ENCODE peak calls at places on chromosome 22, in ten cellular contexts. A is adrenal gland, N is HCT116, X is uterus, Y is WERI-Rb-1, P is kidney, G is BE2C, I is AG04450, L is pancreas, U is spleen. V is an unnamed sample.

GRCh38 chr22:26065847-26066246 is 103.4 kb upstream of the SEZ6L start:
- DNase-seq in I (no peak), A (no peak), Y (peak), U (no peak), X (no peak), P (no peak), G (no peak), N (no peak), L (no peak), V (no peak)

GRCh38 chr22:50034126-50035081 is 21.8 kb upstream of the IL17REL start:
- DNase-seq in P (peak), A (no peak), Y (no peak), N (no peak), U (peak), X (no peak), L (no peak), G (no peak), I (no peak), V (peak)

GRCh38 chr22:24938741-24939341 is 7.7 kb downstream of the LHFPL7 start:
- DNase-seq in A (peak), I (no peak), Y (peak), U (no peak), N (no peak), G (peak), L (peak), P (no peak), X (no peak), V (peak)

GRCh38 chr22:23767673-23768548 is at the start of gene CHCHD10:
- DNase-seq in A (peak), Y (peak), I (no peak), G (peak), P (peak), N (peak), U (peak), X (peak), L (peak), V (peak)

GRCh38 chr22:35766654-35767580 is 49.2 kb downstream of the APOL5 start:
- DNase-seq in Y (no peak), A (no peak), U (no peak), P (no peak), N (no peak), I (no peak), X (no peak), G (no peak), L (no peak), V (peak)

GRCh38 chr22:21687685-21688259 is 22.0 kb downstream of the PPIL2 start:
- DNase-seq in A (no peak), I (no peak), X (no peak), P (no peak), G (no peak), Y (no peak), L (no peak), N (no peak), U (no peak), V (no peak)

GRCh38 chr22:35023692-35024363 is 42.1 kb upstream of the ISX start:
- DNase-seq in Y (peak), L (peak), I (no peak), A (peak), U (peak), X (peak), N (peak), G (peak), P (peak), V (peak)

GRCh38 chr22:25922141-25922540 is 180.2 kb downstream of the MYO18B start:
- DNase-seq in I (no peak), G (no peak), L (no peak), A (no peak), P (no peak), Y (no peak), N (no peak), X (no peak), U (no peak), V (no peak)

GRCh38 chr22:25396615-25397200 is 167.8 kb upstream of the GRK3 start:
- DNase-seq in L (no peak), N (no peak), G (no peak), X (no peak), I (no peak), P (peak), Y (no peak), U (no peak), A (no peak), V (no peak)

GRCh38 chr22:40685406-40685805 is 6.1 kb downstream of the MCHR1 start:
- DNase-seq in G (no peak), L (no peak), P (no peak), N (no peak), A (no peak), U (no peak), X (no peak), Y (no peak), I (no peak), V (no peak)

GRCh38 chr22:17281026-17281809 is 62.0 kb upstream of the ADA2 start:
- DNase-seq in X (no peak), N (no peak), U (peak), G (no peak), I (no peak), Y (no peak), P (peak), A (no peak), L (no peak), V (no peak)

GRCh38 chr22:44700456-44700855 is 1.5 kb upstream of the PRR5 start:
- DNase-seq in Y (no peak), L (no peak), U (no peak), I (no peak), X (no peak), N (no peak), G (no peak), P (no peak), A (no peak), V (no peak)

GRCh38 chr22:50697667-50698506 is 25.3 kb downstream of the SHANK3 start:
- DNase-seq in G (peak), N (no peak), Y (no peak), U (peak), A (peak), X (no peak), P (peak), I (no peak), L (no peak), V (no peak)

GRCh38 chr22:17477401-17477833 is 85.9 kb upstream of the SLC25A18 start:
- DNase-seq in Y (no peak), X (peak), I (no peak), U (no peak), A (peak), G (no peak), L (no peak), P (no peak), N (no peak), V (peak)

GRCh38 chr22:49873228-49873940 is 19.7 kb downstream of the ZBED4 start:
- DNase-seq in N (no peak), X (no peak), A (no peak), L (no peak), G (no peak), U (no peak), Y (no peak), P (no peak), I (no peak), V (no peak)

GRCh38 chr22:26558246-26558895 is 31.6 kb downstream of the TPST2 start:
- DNase-seq in I (no peak), U (no peak), X (no peak), A (peak), N (no peak), G (no peak), Y (no peak), L (peak), P (no peak), V (peak)

GRCh38 chr22:39498368-39498767 is 3.7 kb upstream of the MIEF1 start:
- DNase-seq in G (peak), L (no peak), A (no peak), U (no peak), Y (no peak), P (peak), X (peak), N (no peak), I (no peak), V (no peak)

GRCh38 chr22:43811777-43812148 is 342 bp downstream of the EFCAB6 start:
- DNase-seq in I (no peak), U (no peak), A (no peak), N (no peak), L (no peak), Y (no peak), X (no peak), P (no peak), G (no peak), V (peak)

GRCh38 chr22:22702159-22702873 is 57.9 kb downstream of the GGTLC2 start:
- DNase-seq in U (no peak), P (no peak), N (no peak), G (no peak), I (no peak), X (no peak), Y (peak), L (no peak), A (no peak), V (no peak)

GRCh38 chr22:44161673-44162072 is 19.1 kb upstream of the PARVG start:
- DNase-seq in N (no peak), Y (no peak), A (no peak), X (no peak), I (no peak), P (peak), U (peak), G (no peak), L (no peak), V (no peak)

GRCh38 chr22:17213976-17214375 is 5.3 kb downstream of the ADA2 start:
- DNase-seq in L (peak), P (peak), U (no peak), N (peak), A (peak), Y (peak), I (no peak), G (peak), X (peak), V (peak)

GRCh38 chr22:20439556-20439927 is 1.9 kb upstream of the SCARF2 start:
- DNase-seq in G (no peak), Y (no peak), U (peak), P (peak), I (no peak), N (no peak), L (no peak), X (no peak), A (no peak), V (no peak)

GRCh38 chr22:29480512-29481264 is 670 bp downstream of the NEFH start:
- DNase-seq in N (no peak), X (no peak), U (no peak), P (no peak), G (peak), A (peak), Y (no peak), I (no peak), L (no peak), V (peak)

GRCh38 chr22:24303007-24303406 is 32.4 kb downstream of the SPECC1L start:
- DNase-seq in N (no peak), Y (no peak), L (no peak), X (no peak), P (no peak), U (no peak), G (no peak), I (no peak), A (no peak), V (no peak)

GRCh38 chr22:34036936-34037335 is 116.7 kb upstream of the LARGE1 start:
- DNase-seq in U (no peak), L (no peak), G (no peak), A (no peak), I (no peak), Y (no peak), P (no peak), X (no peak), N (no peak), V (no peak)

DNA sequence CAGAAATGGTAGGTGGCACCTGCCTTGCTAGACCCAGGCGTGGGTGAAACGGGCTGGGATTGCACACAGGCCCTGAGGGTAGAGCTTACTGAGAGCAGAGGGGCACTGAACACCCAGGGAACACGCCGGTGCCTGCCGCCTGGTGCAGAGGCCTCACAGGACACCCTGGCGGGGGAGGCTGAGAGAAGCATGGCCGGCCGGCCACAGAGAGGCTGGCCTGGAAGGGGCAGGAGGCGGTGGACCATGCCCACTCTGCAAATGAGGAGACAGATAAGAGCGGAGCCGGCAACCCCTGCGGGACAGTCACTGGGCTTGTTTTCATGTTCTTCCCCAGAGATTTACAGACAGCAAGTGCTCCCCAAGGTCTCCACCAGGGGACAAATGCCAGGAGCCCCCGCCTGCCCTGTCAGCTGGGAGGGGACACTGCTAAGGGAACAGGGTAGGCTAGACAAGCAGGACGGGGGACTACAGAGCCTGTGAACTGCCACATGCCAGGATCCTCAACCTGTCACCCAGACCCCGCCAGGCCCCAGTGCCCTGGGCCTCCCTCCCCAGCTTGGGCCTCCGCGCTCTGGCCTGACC is 38.5 kb upstream of the TCF20 start:
- DNase-seq in U (no peak), Y (no peak), I (no peak), N (no peak), A (no peak), L (no peak), X (no peak), G (peak), P (no peak), V (no peak)
- TF ChIP-seq CTCF in U (no peak), Y (no peak), I (no peak), N (peak), A (no peak), L (no peak), X (no peak), G (peak), P (no peak), V (no peak)

GRCh38 chr22:37486224-37486845 is at the start of gene MFNG:
- DNase-seq in U (peak), X (peak), A (peak), G (peak), I (no peak), N (no peak), Y (peak), P (peak), L (peak), V (peak)

GRCh38 chr22:37483594-37484114 is 2.5 kb downstream of the MFNG start:
- DNase-seq in I (no peak), L (no peak), P (no peak), G (no peak), X (no peak), N (no peak), Y (peak), U (no peak), A (no peak), V (no peak)

GRCh38 chr22:37485714-37486223 is 415 bp downstream of the MFNG start:
- DNase-seq in I (no peak), Y (no peak), X (no peak), L (no peak), P (no peak), U (peak), A (no peak), N (no peak), G (no peak), V (no peak)

GRCh38 chr22:37484115-37485005 is 1.8 kb downstream of the MFNG start:
- DNase-seq in A (peak), X (peak), U (peak), G (no peak), Y (peak), L (peak), P (peak), I (no peak), N (no peak), V (no peak)

DNA sequence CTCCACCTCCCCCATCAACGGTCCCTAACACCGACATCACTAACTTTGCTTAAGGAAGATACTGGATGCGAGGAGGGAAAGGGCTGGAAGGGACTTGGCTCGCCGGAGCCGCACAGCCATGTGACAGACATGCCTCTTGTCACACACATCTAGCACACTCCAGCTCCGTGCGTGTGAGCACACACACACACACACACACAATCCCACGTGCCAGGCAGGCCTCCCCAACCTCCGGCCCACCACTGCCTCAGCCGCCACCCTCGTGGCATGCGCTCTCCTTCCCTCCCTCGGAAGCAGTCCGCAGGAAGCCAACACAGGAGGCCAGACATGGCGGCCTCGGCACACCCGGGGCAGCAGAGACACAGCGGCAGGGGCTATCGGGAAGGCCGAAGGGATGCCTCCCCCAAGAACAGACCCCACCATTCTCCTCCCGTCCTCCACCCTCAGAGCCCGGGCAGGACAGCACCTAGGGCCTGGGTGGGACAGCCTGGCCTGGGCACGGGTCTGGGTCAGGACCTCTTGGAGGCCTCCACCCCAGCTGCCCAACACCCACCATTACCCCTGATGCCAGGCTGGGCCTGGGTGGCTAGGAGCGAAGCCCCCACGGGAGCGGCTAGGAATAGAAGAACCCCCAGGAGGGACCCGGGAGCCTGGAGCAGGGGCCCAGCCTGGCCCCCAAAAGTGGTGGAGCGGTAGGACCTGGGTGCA is 1.0 kb downstream of the MFNG start:
- DNase-seq in P (no peak), Y (peak), N (no peak), G (no peak), X (no peak), L (no peak), I (no peak), A (no peak), U (peak), V (no peak)
- H3K4me3 ChIP-seq in P (peak), Y (peak), N (no peak), G (no peak), X (peak), L (no peak), I (no peak), A (no peak), U (peak), V (no peak)

DNA sequence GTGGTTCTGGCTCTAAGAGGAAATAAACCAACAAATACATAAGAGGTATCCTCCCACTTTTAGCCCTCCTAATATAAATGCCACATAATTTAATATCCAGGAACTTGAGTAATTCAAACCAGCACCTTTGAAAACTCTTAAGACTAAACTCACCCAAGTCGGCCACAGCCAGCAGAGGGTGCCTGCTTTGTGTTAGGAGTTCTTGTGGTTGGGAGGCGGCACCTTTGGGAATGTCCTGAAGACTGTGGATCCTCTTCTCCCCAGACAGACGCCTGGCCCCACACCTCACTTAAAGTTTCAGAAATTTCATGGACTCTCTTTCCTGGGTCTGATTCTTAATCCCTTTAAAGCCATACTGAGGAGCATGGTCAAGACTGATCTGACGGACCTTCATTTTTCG is 169.0 kb downstream of the TBC1D22A start:
- DNase-seq in Y (no peak), N (peak), L (no peak), G (no peak), A (no peak), I (no peak), P (no peak), X (no peak), U (no peak), V (peak)
- TF ChIP-seq CTCF in Y (no peak), N (peak), L (no peak), G (peak), A (no peak), I (peak), P (no peak), X (no peak), U (no peak), V (peak)

GRCh38 chr22:30882974-30883533 is 85.5 kb downstream of the MORC2 start:
- DNase-seq in Y (no peak), G (no peak), N (no peak), A (no peak), U (peak), L (no peak), P (peak), X (no peak), I (no peak), V (no peak)
- H3K4me3 ChIP-seq in Y (no peak), G (no peak), N (no peak), A (no peak), U (no peak), L (no peak), P (no peak), X (no peak), I (no peak), V (no peak)

DNA sequence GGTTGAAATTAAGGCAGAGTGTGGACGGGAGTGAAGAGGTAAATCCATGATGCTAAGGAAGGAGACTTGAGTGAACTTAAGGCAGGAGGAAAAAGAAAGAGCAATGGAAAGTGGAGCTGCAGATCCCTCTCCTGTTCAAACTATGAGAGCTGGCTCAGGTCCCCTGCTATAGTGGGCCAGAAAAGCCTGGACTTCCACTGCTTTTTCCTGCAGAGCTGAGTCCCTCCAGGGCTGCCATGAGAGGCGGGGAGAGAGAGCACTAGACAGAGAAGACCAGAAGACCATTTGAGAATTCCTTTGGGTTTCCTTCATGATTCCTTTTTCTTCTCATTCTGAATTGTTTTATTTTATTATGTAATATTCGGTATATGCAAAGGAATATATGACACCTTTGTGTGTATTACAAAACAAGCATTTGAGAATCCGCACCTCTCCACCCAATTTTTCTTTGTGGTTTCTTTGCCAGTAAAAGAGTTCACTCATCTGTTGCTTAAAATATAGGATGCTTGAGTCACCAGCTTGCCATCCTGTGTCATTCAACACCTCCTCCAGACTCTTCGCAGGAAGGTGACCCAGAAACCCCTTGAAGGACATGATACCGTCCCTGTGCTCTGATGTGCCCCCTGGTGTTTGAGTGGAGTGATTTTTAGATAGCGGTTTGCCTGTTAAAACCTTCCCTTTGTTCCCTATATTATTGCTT is 24.4 kb downstream of the SREBF2 start:
- DNase-seq in P (no peak), U (no peak), X (peak), G (peak), A (peak), I (no peak), Y (peak), L (no peak), N (peak), V (peak)
- TF ChIP-seq CTCF in P (peak), U (peak), X (peak), G (peak), A (peak), I (peak), Y (peak), L (peak), N (peak), V (peak)

V was measured in fibroblast of pulmonary artery.